ENCODE peak calls at places on chromosomes 3 and 15, in ten cellular contexts. A is left ventricle myocardium inferior, S is heart right ventricle, F is brain microvascular endothelial cell, D is tibial artery, N is kidney, E is bronchial epithelial cell, U is hepatocyte, B is cardiac muscle cell, R is astrocyte. O is an unnamed sample. For H3K36me3, the result is how much of the 10 kb centered on the place peaks cover.

GRCh38 chr15:39261397-39261796 is 319.5 kb upstream of the THBS1 start:
- DNase-seq in A (no peak), S (no peak), F (no peak), D (no peak), N (no peak), E (no peak), U (no peak), B (no peak), R (no peak), O (no peak)

GRCh38 chr15:77864211-77865105 is 213.1 kb downstream of the TBC1D2B start:
- DNase-seq in A (no peak), S (no peak), F (no peak), D (peak), N (peak), E (no peak), U (no peak), B (no peak), R (no peak), O (no peak)

GRCh38 chr3:187838016-187838535 is 92.8 kb upstream of the BCL6 start:
- DNase-seq in A (no peak), S (no peak), F (no peak), D (no peak), N (no peak), E (no peak), U (no peak), B (no peak), R (no peak), O (no peak)

GRCh38 chr3:176741648-176742047 is 455.6 kb downstream of the TBL1XR1 start:
- DNase-seq in A (no peak), S (no peak), F (no peak), D (no peak), N (no peak), E (no peak), U (no peak), B (no peak), R (no peak), O (no peak)

GRCh38 chr15:33089165-33089877 is 105.2 kb downstream of the FMN1 start:
- DNase-seq in A (no peak), S (no peak), F (no peak), D (no peak), N (no peak), E (no peak), U (no peak), B (no peak), R (no peak), O (no peak)

GRCh38 chr3:27311400-27311799 is 57.8 kb downstream of the NEK10 start:
- DNase-seq in A (no peak), S (no peak), F (peak), D (no peak), N (no peak), E (peak), U (peak), B (peak), R (peak), O (no peak)

GRCh38 chr3:111812680-111813079 is 46.4 kb upstream of the PHLDB2 start:
- DNase-seq in A (no peak), S (no peak), F (no peak), D (no peak), N (no peak), E (no peak), U (no peak), B (peak), R (no peak), O (no peak)

GRCh38 chr15:66006986-66007385 is 137.7 kb downstream of the RAB11A start:
- DNase-seq in A (no peak), S (no peak), F (no peak), D (no peak), N (no peak), E (peak), U (no peak), B (peak), R (peak), O (no peak)

GRCh38 chr3:56917740-56918568 is 116.2 kb upstream of the ARHGEF3 start:
- DNase-seq in A (no peak), S (no peak), F (no peak), D (no peak), N (no peak), E (peak), U (no peak), B (no peak), R (no peak), O (no peak)

GRCh38 chr3:11452312-11452711 is 180.1 kb downstream of the ATG7 start:
- DNase-seq in A (no peak), S (no peak), F (no peak), D (no peak), N (no peak), E (no peak), U (no peak), B (no peak), R (no peak), O (no peak)

GRCh38 chr3:128378631-128379347 is 87.9 kb downstream of the DNAJB8 start:
- DNase-seq in A (peak), S (peak), F (peak), D (peak), N (no peak), E (no peak), U (peak), B (peak), R (peak), O (no peak)

GRCh38 chr3:165643433-165643824 is 193.8 kb downstream of the BCHE start:
- DNase-seq in A (no peak), S (no peak), F (peak), D (no peak), N (no peak), E (peak), U (no peak), B (peak), R (peak), O (no peak)

GRCh38 chr15:58556541-58556940 is 124.8 kb downstream of the LIPC start:
- DNase-seq in A (no peak), S (no peak), F (no peak), D (no peak), N (no peak), E (no peak), U (no peak), B (no peak), R (no peak), O (no peak)

GRCh38 chr3:12753275-12754028 is 5.6 kb downstream of the TMEM40 start:
- DNase-seq in A (no peak), S (no peak), F (no peak), D (no peak), N (no peak), E (peak), U (no peak), B (no peak), R (no peak), O (no peak)

GRCh38 chr3:173870976-173871375 is 473.4 kb downstream of the NLGN1 start:
- DNase-seq in A (no peak), S (no peak), F (no peak), D (no peak), N (no peak), E (no peak), U (no peak), B (no peak), R (no peak), O (no peak)

GRCh38 chr3:190064112-190064511 is 56.6 kb downstream of the P3H2 start:
- DNase-seq in A (no peak), S (no peak), F (peak), D (no peak), N (no peak), E (peak), U (peak), B (peak), R (peak), O (no peak)

GRCh38 chr3:60645801-60646200 is 605.5 kb downstream of the FHIT start:
- DNase-seq in A (no peak), S (no peak), F (no peak), D (no peak), N (no peak), E (no peak), U (no peak), B (no peak), R (peak), O (no peak)

GRCh38 chr15:57540736-57541135 is 51.0 kb upstream of the MYZAP start:
- DNase-seq in A (no peak), S (no peak), F (no peak), D (no peak), N (no peak), E (no peak), U (no peak), B (no peak), R (no peak), O (no peak)

GRCh38 chr3:57053122-57053521 is 7.3 kb upstream of the SPATA12 start:
- DNase-seq in A (no peak), S (no peak), F (no peak), D (no peak), N (no peak), E (no peak), U (no peak), B (no peak), R (no peak), O (no peak)

GRCh38 chr3:63654931-63655330 is 2.5 kb downstream of the SNTN start:
- DNase-seq in A (no peak), S (no peak), F (peak), D (no peak), N (no peak), E (no peak), U (no peak), B (no peak), R (peak), O (no peak)

GRCh38 chr3:30683769-30684168 is 77.4 kb downstream of the TGFBR2 start:
- DNase-seq in A (no peak), S (no peak), F (no peak), D (no peak), N (no peak), E (no peak), U (no peak), B (no peak), R (no peak), O (no peak)
- H3K36me3 ChIP-seq in A (under half), S (under half), F (under half), D (under half), N (under half), E (under half), U (under half), B (under half), R (under half), O (under half)

DNA sequence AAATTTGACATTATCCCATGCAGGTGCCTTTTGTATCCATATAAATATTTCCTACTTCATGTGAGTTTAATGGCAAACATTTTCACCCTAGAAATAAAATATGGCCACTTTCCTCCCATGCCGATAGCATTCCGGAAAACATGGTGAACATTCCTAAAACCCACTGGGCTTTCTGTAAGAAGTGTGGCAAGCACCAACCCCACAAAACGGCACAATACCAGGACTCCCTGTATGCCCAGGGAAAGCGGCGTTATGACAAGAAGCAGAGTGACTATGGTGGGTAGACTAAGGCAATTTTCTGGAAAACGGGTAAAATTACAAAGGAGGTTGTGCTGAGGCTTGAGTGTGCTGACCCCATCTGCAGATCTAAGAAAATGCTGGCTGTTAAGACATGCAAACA is 7.6 kb downstream of the ANXA2 start:
- DNase-seq in A (no peak), S (no peak), F (no peak), D (no peak), N (no peak), E (peak), U (no peak), B (no peak), R (no peak), O (no peak)
- H3K4me3 ChIP-seq in A (peak), S (peak), F (peak), D (no peak), N (no peak), E (no peak), U (no peak), B (no peak), R (peak), O (peak)

DNA sequence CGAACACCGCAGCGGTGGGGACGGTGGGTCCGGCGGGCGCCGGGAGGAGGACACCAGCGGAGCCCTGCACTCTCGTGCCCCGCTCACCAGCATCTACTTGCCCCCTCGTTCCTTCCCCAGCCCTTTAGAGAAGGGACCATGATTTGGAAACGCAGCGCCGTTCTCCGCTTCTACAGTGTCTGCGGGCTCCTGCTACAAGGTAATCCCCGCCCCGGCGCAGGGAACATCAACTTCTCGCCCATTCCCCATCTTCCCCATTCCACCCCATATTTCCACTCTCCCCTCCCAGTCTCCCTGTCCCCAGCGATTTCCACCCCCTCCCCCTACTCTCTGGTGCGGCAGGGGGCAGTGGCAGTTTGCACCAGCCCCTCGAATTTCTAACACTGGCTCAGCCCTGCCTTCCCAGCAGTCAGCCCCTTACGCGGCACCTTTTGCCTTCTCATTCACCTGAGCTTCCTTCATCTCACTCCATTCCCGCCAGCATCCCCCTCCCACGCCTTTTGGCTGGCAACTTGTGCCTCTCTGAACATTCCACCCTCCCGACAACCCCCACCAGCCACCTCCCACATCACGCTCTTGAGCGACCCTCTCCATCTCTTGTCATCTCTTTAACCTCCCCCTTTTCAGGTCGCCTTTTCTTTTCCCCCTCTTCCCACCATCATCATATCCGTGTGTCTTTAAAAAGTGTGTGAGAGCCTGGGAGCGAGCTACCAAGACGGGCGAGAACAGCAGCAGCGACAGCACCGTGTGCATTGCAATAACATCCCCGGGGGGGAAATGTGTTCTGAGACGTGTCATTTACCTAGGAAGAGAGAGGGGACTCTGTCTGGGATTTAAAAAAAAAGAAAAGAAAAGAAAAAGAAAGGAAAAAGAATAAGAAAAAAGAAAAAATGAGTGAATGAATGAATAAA is 936 bp downstream of the CADM2 start:
- DNase-seq in A (no peak), S (no peak), F (no peak), D (no peak), N (no peak), E (no peak), U (peak), B (no peak), R (no peak), O (no peak)
- TF ChIP-seq CTCF in A (no peak), S (no peak), F (no peak), D (no peak), N (no peak), E (no peak), U (no peak), B (no peak), R (no peak), O (no peak)

DNA sequence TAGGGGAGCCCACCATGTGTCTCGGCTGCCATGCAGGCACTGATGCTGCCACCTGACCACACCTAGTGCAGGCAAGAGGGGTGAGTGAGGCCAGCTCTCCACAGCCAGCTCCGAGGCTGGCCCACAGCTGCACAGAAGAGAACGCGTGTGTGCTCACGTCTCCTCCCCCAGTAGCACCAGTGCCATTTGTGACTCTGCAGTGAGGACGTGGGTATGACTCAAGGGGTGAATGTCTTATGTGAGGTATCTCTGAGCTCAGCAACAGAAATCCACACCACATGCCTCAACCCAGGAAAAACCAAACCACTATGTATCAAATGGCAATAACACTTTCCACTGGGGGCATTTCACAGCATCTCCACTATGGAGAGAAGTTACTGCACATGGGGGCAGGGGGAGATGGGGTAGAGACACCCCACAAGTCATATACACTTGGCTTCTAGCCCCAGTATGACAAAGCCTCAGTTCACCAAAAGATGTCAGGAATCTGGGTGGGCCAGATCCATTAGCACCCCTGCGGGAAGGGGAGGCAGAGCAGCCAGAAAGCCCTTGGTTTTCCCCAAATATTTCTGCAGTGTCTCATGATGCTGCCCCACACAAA is 87.6 kb downstream of the LRIG1 start:
- DNase-seq in A (no peak), S (no peak), F (peak), D (no peak), N (no peak), E (peak), U (no peak), B (peak), R (peak), O (no peak)
- H3K36me3 ChIP-seq in A (under half), S (under half), F (under half), D (under half), N (under half), E (under half), U (under half), B (under half), R (under half), O (under half)

DNA sequence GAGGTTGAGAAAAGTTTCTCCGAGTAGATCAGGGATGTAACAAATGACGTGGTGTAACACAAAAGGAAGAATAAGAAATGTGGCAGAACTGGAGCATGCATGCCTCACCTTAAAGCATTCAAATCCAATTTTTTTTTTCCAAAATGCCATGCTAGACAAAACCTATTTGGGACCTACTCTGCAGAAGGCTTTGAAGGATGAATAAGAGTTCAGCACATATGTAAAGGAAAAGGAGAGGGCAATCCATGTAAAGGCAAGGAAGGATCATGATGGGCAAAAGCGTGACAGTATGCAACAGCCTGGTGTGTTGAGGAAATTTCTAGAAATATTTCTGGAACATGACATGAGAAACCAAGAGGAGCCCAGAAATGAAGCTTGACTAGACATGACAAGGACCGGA is 116.4 kb downstream of the OXNAD1 start:
- DNase-seq in A (no peak), S (no peak), F (no peak), D (no peak), N (no peak), E (no peak), U (no peak), B (no peak), R (no peak), O (no peak)
- H3K4me3 ChIP-seq in A (no peak), S (no peak), F (no peak), D (no peak), N (no peak), E (no peak), U (no peak), B (no peak), R (no peak), O (no peak)

GRCh38 chr3:1091276-1091675 is 1.5 kb upstream of the CNTN6 start:
- DNase-seq in A (no peak), S (no peak), F (no peak), D (no peak), N (no peak), E (no peak), U (no peak), B (no peak), R (peak), O (no peak)

GRCh38 chr3:1092061-1092460 is 763 bp upstream of the CNTN6 start:
- DNase-seq in A (no peak), S (no peak), F (no peak), D (no peak), N (no peak), E (no peak), U (no peak), B (no peak), R (peak), O (no peak)

GRCh38 chr3:1082024-1082633 is 10.7 kb upstream of the CNTN6 start:
- DNase-seq in A (no peak), S (no peak), F (peak), D (peak), N (peak), E (peak), U (peak), B (peak), R (peak), O (no peak)

GRCh38 chr3:1088503-1088902 is 4.3 kb upstream of the CNTN6 start:
- DNase-seq in A (no peak), S (no peak), F (no peak), D (no peak), N (no peak), E (no peak), U (no peak), B (no peak), R (no peak), O (no peak)

GRCh38 chr3:1087066-1087555 is 5.7 kb upstream of the CNTN6 start:
- DNase-seq in A (no peak), S (no peak), F (peak), D (peak), N (peak), E (peak), U (peak), B (peak), R (peak), O (no peak)
- TF ChIP-seq CTCF in A (no peak), S (no peak), F (peak), D (peak), N (peak), E (no peak), U (peak), B (peak), R (peak), O (no peak)

DNA sequence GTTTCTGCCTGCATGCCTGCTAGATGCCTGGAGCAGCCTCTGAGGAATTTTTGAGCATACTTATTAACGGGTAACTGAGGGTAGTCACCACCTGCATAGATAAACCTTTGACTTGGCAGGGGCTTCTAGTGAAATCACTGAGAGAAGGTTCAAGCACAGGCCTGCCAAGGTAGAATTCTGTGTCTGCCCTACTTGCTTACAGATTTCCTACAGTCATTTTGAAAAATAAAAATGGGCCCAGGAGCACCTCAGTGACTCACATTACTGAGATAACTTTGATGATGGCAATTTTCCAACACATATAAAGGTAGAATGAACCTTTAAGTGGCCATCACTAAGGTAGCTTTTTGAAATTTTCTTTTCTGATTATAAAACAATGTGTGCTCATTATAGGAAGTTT is 10.8 kb downstream of the CRTAP start:
- DNase-seq in A (no peak), S (no peak), F (no peak), D (no peak), N (no peak), E (peak), U (no peak), B (no peak), R (no peak), O (no peak)
- H3K36me3 ChIP-seq in A (half or more), S (under half), F (under half), D (half or more), N (under half), E (under half), U (under half), B (under half), R (under half), O (under half)